ENCODE peak calls at places on chromosomes 16 and 17, in ten cellular contexts. B is PC-3, J is GM12878, P is K562, I is mammary epithelial cell, U is GM23338, Y is H9, T is MM.1S, R is SK-N-SH, F is IMR-90. Q is an unnamed sample.
A peak's percentile ranks its signal among the peaks of the same experiment; 100 is the strongest.

GRCh38 chr17:80649672-80650338 is 105.2 kb downstream of the RPTOR start:
- DNase-seq in Y (peak; percentile 85), U (peak; percentile 88), F (peak; percentile 92), T (no peak), J (no peak), B (peak; percentile 64), P (peak; percentile 78), R (peak; percentile 79), I (peak; percentile 74), Q (peak; percentile 46)

GRCh38 chr17:45873728-45874127 is 20.6 kb upstream of the MAPT start:
- DNase-seq in Y (no peak), J (no peak), P (no peak), B (peak; percentile 34), R (peak; percentile 63), T (peak; percentile 89), F (no peak), I (no peak), U (no peak), Q (no peak)

GRCh38 chr17:15038656-15039055 is 226.5 kb downstream of the PMP22 start:
- DNase-seq in J (no peak), Y (no peak), I (peak; percentile 23), P (no peak), F (peak; percentile 5), B (peak; percentile 14), T (no peak), U (no peak), R (no peak), Q (no peak)

GRCh38 chr17:50672831-50673551 is 34.7 kb downstream of the ANKRD40 start:
- DNase-seq in U (no peak), T (no peak), J (no peak), I (peak; percentile 78), P (no peak), F (no peak), B (peak; percentile 63), R (no peak), Y (no peak), Q (no peak)

GRCh38 chr16:86375370-86375769 is 135.0 kb upstream of the FOXF1 start:
- DNase-seq in U (no peak), B (peak; percentile 5), T (no peak), R (no peak), P (no peak), J (no peak), I (peak; percentile 81), Y (no peak), F (peak; percentile 97), Q (no peak)

GRCh38 chr16:85349413-85350145 is 237.3 kb upstream of the CIBAR2 start:
- DNase-seq in P (no peak), J (no peak), U (no peak), F (no peak), Y (no peak), I (no peak), T (no peak), B (no peak), R (peak; percentile 85), Q (no peak)

GRCh38 chr16:72025404-72026114 is 17.0 kb downstream of the DHODH start:
- DNase-seq in B (no peak), T (no peak), U (no peak), R (no peak), F (no peak), J (no peak), Y (no peak), I (no peak), P (no peak), Q (no peak)

GRCh38 chr17:79811036-79811887 is 14.4 kb upstream of the CBX8 start:
- DNase-seq in U (peak; percentile 65), F (no peak), P (peak; percentile 77), T (no peak), R (peak; percentile 97), B (peak; percentile 68), J (no peak), I (peak; percentile 43), Y (peak; percentile 58), Q (peak; percentile 72)

GRCh38 chr16:11587643-11588247 is 1.0 kb upstream of the LITAF start:
- DNase-seq in B (no peak), F (no peak), R (peak; percentile 84), J (no peak), T (no peak), U (peak; percentile 33), Y (no peak), I (no peak), P (no peak), Q (no peak)
- H2AFZ ChIP-seq in B (peak overlapping the region; percentile 76), F (peak overlapping the region; percentile 98), R (peak overlapping the region; percentile 99), J (no peak overlapping the region), T (peak overlapping the region; percentile 95), U (peak overlapping the region; percentile 78), Y (no peak overlapping the region), I (peak overlapping the region; percentile 81), P (no peak overlapping the region), Q (peak overlapping the region; percentile 78)

DNA sequence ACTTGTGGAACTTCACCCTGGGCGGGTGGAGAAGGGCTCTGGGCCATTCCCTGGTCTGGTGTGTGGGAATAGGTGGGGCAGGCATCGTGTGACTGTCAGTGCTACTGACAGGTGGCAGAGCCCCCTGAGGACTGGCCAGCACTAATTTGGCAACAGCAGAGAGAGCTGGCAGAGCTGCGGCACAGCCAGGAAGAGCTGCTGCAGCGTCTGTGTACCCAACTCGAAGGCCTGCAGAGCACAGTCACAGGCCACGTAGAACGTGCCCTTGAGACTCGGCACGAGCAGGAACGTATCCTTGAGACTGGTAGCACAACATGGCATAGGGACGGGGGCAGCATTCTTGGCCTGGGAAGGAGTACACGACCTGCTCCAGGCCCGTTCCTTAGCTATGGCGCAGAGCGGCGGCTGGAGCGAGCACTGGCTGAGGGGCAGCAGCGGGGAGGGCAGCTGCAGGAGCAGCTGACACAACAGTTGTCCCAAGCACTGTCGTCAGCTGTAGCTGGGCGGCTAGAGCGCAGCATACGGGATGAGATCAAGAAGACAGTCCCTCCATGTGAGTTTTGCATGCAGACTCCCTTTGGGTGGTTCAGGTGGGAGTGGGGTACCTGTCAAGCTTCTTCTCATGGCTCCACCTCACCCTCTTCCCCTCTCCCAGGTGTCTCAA is 3.0 kb upstream of the NRN1L start:
- DNase-seq in J (no peak), Y (no peak), I (no peak), T (no peak), B (no peak), P (no peak), U (no peak), R (no peak), F (no peak), Q (no peak)
- TF ChIP-seq CTCF in J (no peak), Y (no peak), I (no peak), T (no peak), B (no peak), P (no peak), U (no peak), R (no peak), F (no peak), Q (no peak)

GRCh38 chr16:81470796-81471636 is 26.4 kb downstream of the CMIP start:
- DNase-seq in T (no peak), P (no peak), J (no peak), I (no peak), U (no peak), B (no peak), F (no peak), R (no peak), Y (no peak), Q (no peak)

GRCh38 chr16:81473561-81473960 is 29.0 kb downstream of the CMIP start:
- DNase-seq in Y (no peak), I (no peak), U (no peak), T (no peak), J (no peak), B (no peak), P (no peak), F (peak; percentile 54), R (no peak), Q (no peak)

GRCh38 chr16:81473066-81473488 is 28.5 kb downstream of the CMIP start:
- DNase-seq in J (no peak), B (no peak), I (no peak), Y (no peak), U (peak; percentile 22), R (no peak), T (no peak), P (no peak), F (no peak), Q (no peak)

GRCh38 chr16:81472391-81472790 is 27.8 kb downstream of the CMIP start:
- DNase-seq in R (no peak), Y (no peak), F (no peak), I (no peak), T (no peak), B (no peak), J (no peak), P (no peak), U (no peak), Q (no peak)

DNA sequence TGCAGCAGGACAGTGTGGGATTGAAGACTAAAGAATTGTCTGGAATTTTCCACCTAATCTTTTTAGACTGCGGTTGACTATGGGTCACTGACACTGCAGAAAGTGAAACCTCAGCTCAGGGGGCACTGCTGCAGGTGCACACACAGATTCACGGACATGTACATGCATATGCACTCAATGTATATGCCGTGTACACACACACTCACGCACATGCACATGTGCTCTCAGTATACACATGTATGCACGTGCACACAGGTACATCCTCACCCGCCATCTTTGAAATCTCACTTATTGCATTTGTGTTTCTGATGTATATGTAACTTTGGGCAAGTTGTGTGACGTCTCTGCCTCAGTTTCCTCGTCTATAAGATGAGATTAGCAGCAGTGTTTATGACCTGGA is 27.3 kb downstream of the CMIP start:
- DNase-seq in R (no peak), P (no peak), B (no peak), U (no peak), F (no peak), T (no peak), I (no peak), J (no peak), Y (no peak), Q (no peak)
- H3K4me1 ChIP-seq in R (peaks cover 10% of the 10 kb centered on the region), P (peaks cover 48% of the 10 kb centered on the region), B (no peaks in the 10 kb centered on the region), U (no peaks in the 10 kb centered on the region), F (peaks cover 11% of the 10 kb centered on the region), T (peaks cover 20% of the 10 kb centered on the region), I (no peaks in the 10 kb centered on the region), J (peaks cover 33% of the 10 kb centered on the region), Y (no peaks in the 10 kb centered on the region), Q (peaks cover 51% of the 10 kb centered on the region)

GRCh38 chr17:17223736-17224135 is 13.2 kb downstream of the FLCN start:
- DNase-seq in T (no peak), U (no peak), R (no peak), F (no peak), B (no peak), Y (no peak), I (no peak), J (no peak), P (no peak), Q (no peak)

GRCh38 chr17:17226451-17227265 is 10.3 kb downstream of the FLCN start:
- DNase-seq in F (no peak), Y (no peak), R (no peak), P (no peak), B (no peak), T (no peak), U (no peak), J (no peak), I (no peak), Q (no peak)

GRCh38 chr17:17227608-17228520 is 9.1 kb downstream of the FLCN start:
- DNase-seq in B (no peak), P (no peak), Y (no peak), F (no peak), R (no peak), I (no peak), U (no peak), T (no peak), J (no peak), Q (no peak)

GRCh38 chr17:17224137-17224536 is 12.8 kb downstream of the FLCN start:
- DNase-seq in Y (no peak), F (no peak), R (no peak), U (no peak), P (no peak), J (no peak), I (no peak), T (no peak), B (no peak), Q (no peak)

DNA sequence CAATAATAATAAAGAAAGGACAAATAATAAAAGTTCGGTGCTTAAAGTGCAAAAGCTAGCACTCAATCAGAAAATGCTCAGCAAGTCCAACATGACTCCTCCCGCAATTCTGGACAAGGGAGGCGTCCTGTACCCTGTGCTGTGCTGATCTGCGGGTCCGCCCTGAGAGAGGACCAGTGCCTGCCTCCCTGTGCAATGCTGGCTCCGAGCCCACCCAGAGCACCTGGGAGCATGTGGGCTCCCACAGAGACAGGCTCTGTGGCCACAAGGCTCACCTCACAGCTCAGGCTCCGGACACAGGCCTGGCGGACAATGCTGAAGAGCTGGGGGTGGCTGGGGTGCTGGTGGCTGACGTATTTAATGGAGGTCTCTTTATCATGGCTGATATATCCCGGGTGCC is 11.1 kb downstream of the FLCN start:
- DNase-seq in U (no peak), R (no peak), I (no peak), F (no peak), B (no peak), P (no peak), J (no peak), Y (no peak), T (no peak), Q (no peak)
- H2AFZ ChIP-seq in U (no peak overlapping the region), R (no peak overlapping the region), I (no peak overlapping the region), F (no peak overlapping the region), B (no peak overlapping the region), P (no peak overlapping the region), J (no peak overlapping the region), Y (no peak overlapping the region), T (no peak overlapping the region), Q (no peak overlapping the region)

Q was measured in OCI-LY7.